ENCODE peak calls at places on chromosomes 5 and 9, in ten cellular contexts. T is T follicular helper cell; S is dorsolateral prefrontal cortex; F is OCI-M1; L is GM20000; N is RPMI7951; G is hypothalamus; K is heart right ventricle; H is activated gamma-delta T cell treated with anti-CD3 and anti-CD28 coated beads, Interleukin-2, amount 50 U/mL, for 16 hours; D is T-helper 1 cell. V is an unnamed sample.

GRCh38 chr5:56070795-56071539 is 76.2 kb upstream of the IL6ST start:
- DNase-seq in T (no peak), S (no peak), F (peak), L (no peak), N (no peak), G (no peak), K (no peak), H (no peak), D (no peak), V (no peak)

GRCh38 chr5:87302061-87302460 is 34.4 kb downstream of the RASA1 start:
- DNase-seq in T (no peak), S (no peak), F (no peak), L (no peak), N (peak), G (no peak), K (no peak), H (no peak), D (no peak), V (peak)

GRCh38 chr5:62376064-62376463 is 27.6 kb downstream of the DIMT1 start:
- DNase-seq in T (no peak), S (no peak), F (no peak), L (no peak), N (peak), G (no peak), K (no peak), H (no peak), D (no peak), V (peak)

GRCh38 chr5:150506571-150507282 is 1.2 kb upstream of the NDST1 start:
- DNase-seq in T (no peak), S (no peak), F (no peak), L (no peak), N (no peak), G (peak), K (no peak), H (no peak), D (no peak), V (no peak)

GRCh38 chr9:131318211-131318610 is 28.7 kb downstream of the PLPP7 start:
- DNase-seq in T (no peak), S (no peak), F (no peak), L (no peak), N (peak), G (no peak), K (no peak), H (no peak), D (no peak), V (no peak)

GRCh38 chr9:82456621-82457020 is 468.0 kb downstream of the SPATA31D1 start:
- DNase-seq in T (no peak), S (no peak), F (no peak), L (no peak), N (peak), G (no peak), K (no peak), H (no peak), D (no peak), V (peak)

GRCh38 chr9:124356745-124357390 is 58.4 kb downstream of the PSMB7 start:
- DNase-seq in T (no peak), S (no peak), F (no peak), L (no peak), N (no peak), G (no peak), K (no peak), H (no peak), D (no peak), V (no peak)

GRCh38 chr9:123749580-123750202 is 180.2 kb downstream of the DENND1A start:
- DNase-seq in T (no peak), S (no peak), F (peak), L (peak), N (no peak), G (no peak), K (no peak), H (no peak), D (no peak), V (no peak)

GRCh38 chr5:6713274-6714181 is at the start of gene TENT4A:
- DNase-seq in T (no peak), S (no peak), F (peak), L (peak), N (no peak), G (no peak), K (peak), H (no peak), D (peak), V (no peak)

GRCh38 chr5:87399720-87400119 is 13.0 kb downstream of the CCNH start:
- DNase-seq in T (no peak), S (no peak), F (no peak), L (no peak), N (no peak), G (no peak), K (no peak), H (no peak), D (no peak), V (no peak)

V was measured in EL.